ENCODE peak calls at places on chromosomes 5 and 9, in five cellular contexts. Q is kidney epithelial cell, F is NCI-H1092 treated with DMSO at 0.1 percent for 48 hours, K is WERI-Rb-1, E is AG04450. N is an unnamed sample.

GRCh38 chr5:153991168-153991567 is 47.5 kb downstream of the FAM114A2 start:
- DNase-seq in Q (no peak), F (no peak), K (no peak), E (no peak), N (no peak)

GRCh38 chr5:176441921-176442323 is 6.3 kb upstream of the FAF2 start:
- DNase-seq in Q (no peak), F (no peak), K (peak), E (no peak), N (no peak)

GRCh38 chr5:85108471-85108870 is 723.8 kb upstream of the EDIL3 start:
- DNase-seq in Q (no peak), F (no peak), K (no peak), E (no peak), N (no peak)

GRCh38 chr5:177304392-177305119 is 957 bp downstream of the PRELID1 start:
- DNase-seq in Q (no peak), F (no peak), K (no peak), E (no peak), N (no peak)

GRCh38 chr5:8829322-8830029 is 716.4 kb downstream of the SEMA5A start:
- DNase-seq in Q (peak), F (no peak), K (no peak), E (peak), N (peak)

GRCh38 chr5:94623026-94623425 is 4.6 kb downstream of the SLF1 start:
- DNase-seq in Q (no peak), F (no peak), K (no peak), E (no peak), N (no peak)

GRCh38 chr5:122908108-122908507 is 62.7 kb downstream of the SNX24 start:
- DNase-seq in Q (no peak), F (no peak), K (no peak), E (no peak), N (no peak)

GRCh38 chr5:1103505-1104326 is 8.1 kb downstream of the SLC12A7 start:
- DNase-seq in Q (no peak), F (peak), K (no peak), E (no peak), N (no peak)

GRCh38 chr9:98575379-98576346 is 133.1 kb downstream of the GABBR2 start:
- DNase-seq in Q (peak), F (no peak), K (no peak), E (peak), N (no peak)

N was measured in pons.